ENCODE peak calls at places on chromosome 21, in six cellular contexts. S is H1, M is HepG2, B is GM12878, P is K562, T is NT2/D1. G is an unnamed sample.

GRCh38 chr21:32392880-32393676 is at the start of gene URB1:
- DNase-seq in S (peak), M (peak), B (peak), P (peak), T (peak), G (peak)

GRCh38 chr21:16004121-16004520 is 274.3 kb downstream of the USP25 start:
- DNase-seq in S (no peak), M (no peak), B (no peak), P (no peak), T (no peak), G (no peak)

GRCh38 chr21:40129809-40130208 is 262.6 kb downstream of the PCP4 start:
- DNase-seq in S (no peak), M (no peak), B (no peak), P (no peak), T (no peak), G (no peak)

GRCh38 chr21:28509031-28509430 is 483.6 kb downstream of the LTN1 start:
- DNase-seq in S (no peak), M (no peak), B (no peak), P (no peak), T (no peak), G (no peak)

GRCh38 chr21:25625036-25625435 is 14.0 kb upstream of the JAM2 start:
- DNase-seq in S (no peak), M (no peak), B (no peak), P (no peak), T (no peak), G (no peak)

GRCh38 chr21:41156128-41156527 is 11.8 kb upstream of the BACE2 start:
- DNase-seq in S (no peak), M (no peak), B (no peak), P (no peak), T (no peak), G (no peak)

GRCh38 chr21:23887709-23888303 is 1719.5 kb downstream of the MRPL39 start:
- DNase-seq in S (no peak), M (no peak), B (no peak), P (no peak), T (no peak), G (no peak)

GRCh38 chr21:42545745-42546144 is 32.1 kb downstream of the SLC37A1 start:
- DNase-seq in S (no peak), M (no peak), B (no peak), P (peak), T (no peak), G (no peak)

GRCh38 chr21:20661221-20661620 is 337.0 kb upstream of the NCAM2 start:
- DNase-seq in S (no peak), M (no peak), B (no peak), P (no peak), T (no peak), G (no peak)

GRCh38 chr21:17050156-17050555 is 462.7 kb upstream of the CXADR start:
- DNase-seq in S (no peak), M (no peak), B (no peak), P (no peak), T (no peak), G (no peak)

GRCh38 chr21:42269382-42269781 is 45.8 kb downstream of the TFF3 start:
- DNase-seq in S (no peak), M (no peak), B (no peak), P (no peak), T (no peak), G (no peak)

GRCh38 chr21:26801524-26801923 is 43.7 kb downstream of the ADAMTS1 start:
- DNase-seq in S (no peak), M (no peak), B (no peak), P (no peak), T (no peak), G (no peak)

GRCh38 chr21:21737186-21737585 is 739.0 kb downstream of the NCAM2 start:
- DNase-seq in S (no peak), M (no peak), B (no peak), P (no peak), T (no peak), G (no peak)

GRCh38 chr21:42688841-42689371 is 35.5 kb downstream of the PDE9A start:
- DNase-seq in S (no peak), M (no peak), B (no peak), P (peak), T (no peak), G (no peak)

GRCh38 chr21:40622531-40622930 is 224.4 kb downstream of the DSCAM start:
- DNase-seq in S (no peak), M (no peak), B (no peak), P (no peak), T (no peak), G (no peak)

GRCh38 chr21:40852563-40852962 is 5.6 kb upstream of the DSCAM start:
- DNase-seq in S (no peak), M (no peak), B (no peak), P (no peak), T (no peak), G (no peak)

GRCh38 chr21:31730687-31731111 is 1.2 kb downstream of the SCAF4 start:
- DNase-seq in S (peak), M (peak), B (no peak), P (no peak), T (peak), G (no peak)

GRCh38 chr21:18951291-18952038 is 547.9 kb upstream of the TMPRSS15 start:
- DNase-seq in S (peak), M (no peak), B (no peak), P (peak), T (peak), G (no peak)

GRCh38 chr21:14989359-14989758 is 75.4 kb downstream of the NRIP1 start:
- DNase-seq in S (no peak), M (no peak), B (no peak), P (no peak), T (no peak), G (no peak)

GRCh38 chr21:14084701-14085100 is 126.1 kb downstream of the LIPI start:
- DNase-seq in S (no peak), M (no peak), B (no peak), P (no peak), T (no peak), G (no peak)

GRCh38 chr21:19529031-19529430 is 1125.4 kb upstream of the TMPRSS15 start:
- DNase-seq in S (no peak), M (no peak), B (no peak), P (no peak), T (no peak), G (no peak)

GRCh38 chr21:28746166-28746565 is 246.5 kb downstream of the LTN1 start:
- DNase-seq in S (no peak), M (no peak), B (no peak), P (no peak), T (no peak), G (no peak)

GRCh38 chr21:28561772-28562171 is 430.9 kb downstream of the LTN1 start:
- DNase-seq in S (no peak), M (no peak), B (no peak), P (no peak), T (no peak), G (no peak)

GRCh38 chr21:25831300-25831699 is 96.5 kb downstream of the GABPA start:
- DNase-seq in S (no peak), M (no peak), B (no peak), P (no peak), T (no peak), G (no peak)

GRCh38 chr21:18499761-18500376 is 96.3 kb upstream of the TMPRSS15 start:
- DNase-seq in S (peak), M (peak), B (no peak), P (peak), T (peak), G (peak)

GRCh38 chr21:15617968-15618367 is 111.8 kb upstream of the USP25 start:
- DNase-seq in S (no peak), M (no peak), B (no peak), P (no peak), T (no peak), G (no peak)

GRCh38 chr21:27586326-27586725 is 619.4 kb upstream of the ADAMTS5 start:
- DNase-seq in S (no peak), M (no peak), B (no peak), P (no peak), T (no peak), G (no peak)

GRCh38 chr21:41435728-41436127 is 9.7 kb downstream of the MX1 start:
- DNase-seq in S (no peak), M (no peak), B (no peak), P (no peak), T (no peak), G (no peak)

GRCh38 chr21:17139696-17140095 is 373.1 kb upstream of the CXADR start:
- DNase-seq in S (no peak), M (no peak), B (no peak), P (no peak), T (no peak), G (no peak)

GRCh38 chr21:33901421-33902288 is 13.9 kb downstream of the ATP5PO start:
- DNase-seq in S (peak), M (peak), B (no peak), P (no peak), T (peak), G (peak)

GRCh38 chr21:32940079-32941014 is 85.4 kb upstream of the OLIG2 start:
- DNase-seq in S (no peak), M (peak), B (no peak), P (peak), T (peak), G (peak)

DNA sequence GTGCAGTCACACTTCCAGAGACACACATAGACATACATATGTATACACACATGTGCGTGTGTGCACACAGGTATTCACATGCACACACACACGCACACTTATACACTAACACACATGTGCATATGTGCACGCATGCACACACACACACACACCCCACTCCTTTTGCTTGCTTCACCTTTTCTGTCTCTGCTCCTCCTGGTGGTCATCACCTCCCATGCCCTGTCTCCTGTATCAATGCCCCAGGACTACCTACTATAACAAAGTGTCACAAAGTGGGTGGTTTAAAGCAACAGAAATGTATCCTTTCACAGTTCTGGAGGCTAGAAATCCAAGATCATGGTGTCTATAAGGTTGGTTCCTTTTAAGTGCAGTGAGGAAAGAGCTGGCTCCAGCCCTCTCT is 27.4 kb downstream of the ETS2 start:
- DNase-seq in S (peak), M (peak), B (no peak), P (no peak), T (no peak), G (no peak)
- TF ChIP-seq ZNF274 in S (no peak), M (no peak), B (no peak), P (no peak), T (no peak), G (no peak)

GRCh38 chr21:45747233-45747766 is 103.8 kb downstream of the PCBP3 start:
- DNase-seq in S (peak), M (no peak), B (no peak), P (no peak), T (no peak), G (no peak)
- TF ChIP-seq ZNF274 in S (no peak), M (no peak), B (no peak), P (no peak), T (no peak), G (no peak)

DNA sequence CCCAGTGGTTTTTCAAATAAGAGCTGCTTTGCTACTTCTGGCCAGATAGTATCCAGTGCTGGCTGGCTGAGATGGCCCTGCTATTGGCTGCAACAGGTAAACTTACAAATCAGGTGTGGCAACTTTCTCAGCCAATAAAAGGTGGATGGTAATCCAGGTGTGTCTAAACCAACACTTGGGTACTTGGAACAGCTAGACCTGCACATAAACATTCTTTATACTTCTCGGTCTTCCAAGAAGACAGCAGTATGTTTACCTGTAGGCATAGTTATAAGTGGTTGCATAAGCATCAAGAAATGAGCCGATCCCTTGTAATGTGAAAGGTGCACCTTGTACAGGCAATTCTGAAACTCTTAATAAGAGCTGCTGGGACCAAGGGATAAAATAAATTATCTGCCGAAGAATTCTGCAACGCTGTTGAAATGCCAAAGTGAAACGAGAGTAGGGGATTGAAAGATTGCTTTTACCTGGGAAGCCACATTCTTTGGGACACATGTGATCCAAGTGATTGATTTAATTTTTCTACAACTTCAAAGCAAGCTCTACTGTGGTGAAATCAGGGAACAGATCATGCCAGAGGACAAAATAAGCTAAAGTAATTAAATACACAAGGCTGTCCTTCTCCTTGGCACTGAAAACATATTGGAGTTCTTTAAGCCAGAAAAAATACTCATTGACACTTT is at the start of gene CLDN8:
- DNase-seq in S (no peak), M (no peak), B (no peak), P (no peak), T (no peak), G (no peak)
- TF ChIP-seq ZNF274 in S (no peak), M (no peak), B (no peak), P (no peak), T (no peak), G (no peak)

GRCh38 chr21:35044770-35045538 is 4.1 kb downstream of the RUNX1 start:
- DNase-seq in S (no peak), M (no peak), B (no peak), P (no peak), T (no peak), G (no peak)

GRCh38 chr21:35046223-35046690 is 2.8 kb downstream of the RUNX1 start:
- DNase-seq in S (no peak), M (no peak), B (no peak), P (no peak), T (no peak), G (no peak)

GRCh38 chr21:35045539-35046222 is 3.4 kb downstream of the RUNX1 start:
- DNase-seq in S (no peak), M (no peak), B (no peak), P (no peak), T (no peak), G (no peak)

GRCh38 chr21:35048183-35048601 is 910 bp downstream of the RUNX1 start:
- DNase-seq in S (no peak), M (no peak), B (no peak), P (no peak), T (no peak), G (no peak)

DNA sequence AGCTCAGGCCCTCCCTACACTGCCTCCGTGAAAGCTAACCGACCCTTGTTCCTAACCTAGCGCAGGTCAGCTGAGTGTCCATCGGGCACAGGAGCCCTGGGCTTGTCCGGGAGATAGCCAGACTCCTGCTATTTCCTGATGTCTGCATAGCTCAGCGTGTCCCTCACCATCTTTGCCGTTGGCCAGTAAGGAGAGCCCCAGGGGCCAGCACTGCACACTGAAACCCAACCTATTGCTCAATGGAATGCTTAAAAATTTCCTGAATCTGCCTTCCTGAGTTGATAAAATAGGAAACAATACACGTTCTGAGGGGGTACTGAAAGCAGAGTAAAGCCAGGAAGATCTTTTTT is 2.2 kb downstream of the RUNX1 start:
- DNase-seq in S (no peak), M (peak), B (no peak), P (no peak), T (no peak), G (no peak)
- TF ChIP-seq ZNF274 in S (no peak), M (no peak), B (no peak), P (no peak), T (no peak), G (no peak)

GRCh38 chr21:45078877-45079281 is 4.5 kb downstream of the ADARB1 start:
- DNase-seq in S (no peak), M (no peak), B (no peak), P (no peak), T (no peak), G (no peak)
- TF ChIP-seq ZNF274 in S (no peak), M (no peak), B (no peak), P (no peak), T (no peak), G (no peak)

DNA sequence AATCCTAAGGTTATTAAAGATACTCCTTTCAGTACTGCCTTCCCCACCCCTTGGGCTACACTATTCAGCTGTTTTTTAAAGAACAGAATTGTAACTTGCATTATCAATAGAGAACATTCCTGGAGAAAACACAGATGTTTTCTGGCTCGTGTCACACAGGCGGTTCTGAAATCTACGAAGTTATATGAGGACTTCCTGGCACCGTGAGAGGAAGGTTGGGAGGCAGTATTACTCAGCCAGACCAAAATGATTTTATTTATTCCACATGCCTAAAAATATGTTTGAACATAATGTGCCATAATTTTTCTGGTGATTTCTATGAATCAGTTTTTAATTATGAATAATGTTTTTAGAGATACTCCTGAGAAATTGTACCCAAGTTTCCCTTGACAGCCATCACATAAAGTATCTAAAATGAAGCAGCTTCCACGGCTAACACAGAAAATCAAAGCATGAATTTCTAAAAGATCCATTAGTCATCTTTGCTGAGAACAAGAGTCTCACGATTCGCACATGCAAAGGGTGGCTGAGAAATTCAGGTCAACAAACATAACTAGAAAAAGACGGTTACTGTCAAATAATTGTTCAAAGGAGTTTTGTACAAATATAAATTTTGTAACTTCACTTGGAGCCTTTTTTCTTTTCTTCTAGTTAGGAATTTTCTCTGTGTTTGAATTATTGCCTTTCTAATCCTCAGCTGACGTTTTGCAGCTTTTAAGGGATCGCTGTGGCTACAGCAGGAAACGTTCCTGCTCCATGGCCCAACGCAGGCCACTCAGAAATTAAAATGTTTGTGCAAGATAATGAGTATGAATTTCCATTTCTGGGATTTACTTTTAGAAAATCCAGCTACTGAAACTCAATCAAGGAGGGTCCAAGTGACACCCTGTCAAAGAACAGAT is 8.0 kb upstream of the SIM2 start:
- DNase-seq in S (no peak), M (no peak), B (no peak), P (no peak), T (no peak), G (no peak)
- TF ChIP-seq ZNF274 in S (no peak), M (no peak), B (no peak), P (no peak), T (no peak), G (no peak)

DNA sequence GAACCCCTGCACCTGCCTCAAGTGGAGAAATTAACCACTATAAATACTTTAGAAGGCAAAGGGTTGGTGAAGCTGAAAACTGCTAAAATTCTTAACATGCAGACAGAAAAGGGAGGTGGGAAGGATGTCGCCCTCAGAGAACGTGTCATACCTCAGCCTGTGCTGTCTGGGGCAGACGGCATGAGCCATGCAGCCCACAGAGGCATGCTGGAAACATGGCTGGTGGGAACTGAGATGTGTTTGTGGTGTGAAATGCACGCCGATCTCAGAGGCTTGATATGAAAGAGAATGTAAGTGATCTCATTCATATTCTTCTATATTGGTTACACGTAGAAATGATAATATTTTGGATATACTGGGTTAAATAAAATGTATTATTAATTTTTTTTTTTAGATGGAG is 16.3 kb downstream of the AGPAT3 start:
- DNase-seq in S (no peak), M (no peak), B (no peak), P (no peak), T (no peak), G (no peak)
- TF ChIP-seq ZNF274 in S (no peak), M (no peak), B (no peak), P (no peak), T (no peak), G (no peak)

DNA sequence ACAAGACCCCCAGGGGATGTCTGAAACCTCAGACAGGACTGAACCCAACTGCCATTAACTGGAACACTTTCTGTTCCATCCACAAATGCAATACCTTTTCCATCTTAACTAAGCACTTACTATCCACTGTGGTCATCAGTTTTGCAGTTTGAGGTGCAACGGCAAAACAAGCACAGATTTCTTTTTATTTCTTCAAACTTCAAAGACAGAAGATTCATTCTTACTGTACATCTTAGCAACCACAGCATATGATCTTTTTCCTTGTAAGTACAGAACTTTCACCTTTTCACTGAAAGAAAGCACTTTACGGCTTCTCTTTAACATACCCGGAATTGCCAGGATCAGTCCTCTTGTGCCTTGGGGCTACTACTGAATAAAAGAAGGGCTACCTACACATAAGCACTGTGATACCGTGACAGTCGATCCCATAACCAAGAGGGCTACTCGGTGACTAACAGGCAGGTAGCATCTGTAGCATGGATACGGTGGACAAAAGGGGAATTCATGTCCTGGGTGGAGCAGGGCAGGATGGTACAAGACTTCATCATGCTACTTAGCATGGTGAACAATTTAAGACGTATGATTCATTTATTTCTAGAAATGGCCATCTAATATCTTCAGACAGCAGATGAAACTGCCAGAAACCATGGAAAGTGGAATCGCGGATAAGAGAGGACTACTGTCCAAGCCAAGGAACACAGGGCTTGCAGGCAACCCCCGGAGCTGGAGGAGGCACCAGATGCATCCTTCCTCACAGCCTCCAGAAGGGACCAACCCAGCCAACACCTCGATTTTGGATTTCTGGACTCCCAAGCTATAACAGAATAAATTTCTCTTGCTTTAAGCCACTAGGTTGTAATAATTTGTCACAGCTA is 18.4 kb downstream of the ERG start:
- DNase-seq in S (no peak), M (no peak), B (no peak), P (no peak), T (no peak), G (no peak)
- TF ChIP-seq ZNF274 in S (no peak), M (no peak), B (no peak), P (no peak), T (no peak), G (no peak)

G was measured in HCT116.